ENCODE peak calls at places on chromosomes 16 and 17, in four cellular contexts. H is adrenal gland, Y is cardiac muscle cell, S is mammary epithelial cell. E is an unnamed sample. For H3K36me3, the result is how much of the 10 kb centered on the place peaks cover.

GRCh38 chr16:3149630-3150345 is 15.0 kb downstream of the ZNF213 start:
- DNase-seq in H (no peak), Y (peak), S (no peak), E (peak)

GRCh38 chr17:74632196-74632540 is 8.6 kb upstream of the CD300E start:
- DNase-seq in H (no peak), Y (no peak), S (no peak), E (no peak)

GRCh38 chr17:64171041-64171440 is 41.1 kb upstream of the ERN1 start:
- DNase-seq in H (no peak), Y (no peak), S (peak), E (no peak)

GRCh38 chr16:12182202-12182601 is 205.7 kb downstream of the SNX29 start:
- DNase-seq in H (no peak), Y (no peak), S (no peak), E (peak)

GRCh38 chr16:59252317-59252716 is 518.2 kb upstream of the GOT2 start:
- DNase-seq in H (no peak), Y (peak), S (no peak), E (no peak)

GRCh38 chr17:79619196-79619595 is 8.3 kb upstream of the RBFOX3 start:
- DNase-seq in H (peak), Y (no peak), S (no peak), E (peak)

GRCh38 chr17:35189291-35189690 is 4.9 kb downstream of the SLC35G3 start:
- DNase-seq in H (no peak), Y (no peak), S (peak), E (no peak)

GRCh38 chr16:67302882-67303434 is 23.6 kb downstream of the KCTD19 start:
- DNase-seq in H (no peak), Y (no peak), S (no peak), E (no peak)

GRCh38 chr17:3838206-3838605 is 7.8 kb downstream of the NCBP3 start:
- DNase-seq in H (no peak), Y (no peak), S (no peak), E (no peak)

GRCh38 chr17:55134486-55135157 is 130.1 kb upstream of the HLF start:
- DNase-seq in H (no peak), Y (no peak), S (peak), E (no peak)

GRCh38 chr17:2048805-2049204 is 6.1 kb upstream of the HIC1 start:
- DNase-seq in H (no peak), Y (no peak), S (no peak), E (no peak)

GRCh38 chr17:48997827-48998556 is 807 bp downstream of the IGF2BP1 start:
- DNase-seq in H (no peak), Y (no peak), S (no peak), E (peak)

GRCh38 chr16:50940275-50940854 is 198.5 kb downstream of the CYLD start:
- DNase-seq in H (no peak), Y (no peak), S (no peak), E (peak)

GRCh38 chr17:81484195-81484979 is 28.2 kb downstream of the ACTG1 start:
- DNase-seq in H (peak), Y (peak), S (peak), E (peak)

DNA sequence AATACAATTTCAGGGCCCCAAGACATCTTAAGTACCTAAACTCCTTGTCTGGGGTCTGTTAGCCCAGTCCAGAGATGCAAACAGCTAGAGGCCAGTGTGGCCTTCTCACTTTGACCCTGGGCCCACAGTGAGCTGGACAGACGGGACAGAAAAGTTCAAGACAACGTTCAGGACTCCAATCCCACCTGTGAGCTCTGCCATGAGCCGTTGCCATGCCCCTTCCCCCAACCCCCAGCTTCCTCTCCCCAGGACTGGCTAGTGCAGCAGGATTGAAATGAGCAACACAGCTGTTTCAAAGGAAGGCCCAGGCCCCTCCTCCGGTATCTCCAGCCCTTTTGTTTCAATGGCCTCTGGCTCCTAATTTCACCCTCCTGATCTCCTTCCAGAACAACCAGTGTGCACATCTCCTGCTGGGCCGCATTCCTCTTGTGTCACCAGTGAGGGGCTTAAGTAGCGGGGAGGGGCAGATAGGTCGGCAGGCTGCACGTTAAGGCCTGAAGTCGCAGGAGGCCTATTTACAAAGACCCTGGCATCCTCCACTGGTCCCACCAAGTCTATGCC is 11.3 kb downstream of the AXIN2 start:
- DNase-seq in H (no peak), Y (no peak), S (no peak), E (no peak)
- H3K4me3 ChIP-seq in H (no peak), Y (no peak), S (no peak), E (no peak)

DNA sequence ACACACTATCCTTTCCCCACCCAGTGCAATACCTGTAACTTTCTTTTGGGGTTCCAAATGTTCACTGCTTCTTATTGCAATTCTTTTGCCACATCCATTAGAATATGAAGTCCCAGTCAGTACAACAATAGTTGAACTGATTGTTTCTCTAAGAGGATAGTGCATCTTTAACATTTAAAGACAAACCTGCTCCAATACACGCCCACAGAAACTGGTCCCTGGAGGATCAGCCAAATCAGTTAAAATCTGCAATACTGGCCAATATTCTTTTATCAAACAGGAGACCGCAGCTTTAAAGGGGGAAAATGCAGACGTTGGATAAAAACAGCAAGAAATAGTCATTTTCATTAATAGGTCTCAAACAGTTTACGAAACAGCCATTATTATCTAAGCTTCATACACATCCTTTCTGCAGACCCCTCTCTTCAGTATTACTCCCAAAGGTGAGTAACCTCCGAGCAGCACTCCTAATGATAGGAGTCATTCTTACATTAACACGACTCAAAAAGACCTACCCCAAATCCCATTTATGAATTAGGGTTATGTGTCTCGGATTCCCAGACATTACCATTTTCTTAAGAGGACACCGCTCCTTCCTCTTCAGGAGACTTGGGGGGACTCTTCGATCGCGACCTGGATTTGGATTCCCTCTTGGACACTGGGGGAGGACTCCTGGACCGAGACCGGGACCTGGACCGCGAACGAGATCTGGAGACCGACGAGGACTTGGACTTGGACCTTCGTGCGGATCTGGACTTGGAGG is 1.4 kb downstream of the SRSF2 start:
- DNase-seq in H (no peak), Y (no peak), S (no peak), E (no peak)
- TF ChIP-seq CTCF in H (no peak), Y (no peak), S (no peak), E (no peak)

GRCh38 chr17:47813512-47814031 is 8.0 kb downstream of the OSBPL7 start:
- DNase-seq in H (no peak), Y (no peak), S (no peak), E (no peak)

GRCh38 chr17:47812146-47812920 is 9.3 kb downstream of the OSBPL7 start:
- DNase-seq in H (no peak), Y (no peak), S (no peak), E (no peak)

GRCh38 chr17:47811709-47812108 is 9.9 kb downstream of the OSBPL7 start:
- DNase-seq in H (no peak), Y (no peak), S (no peak), E (no peak)

GRCh38 chr17:47810901-47811635 is 10.5 kb downstream of the OSBPL7 start:
- DNase-seq in H (no peak), Y (no peak), S (no peak), E (no peak)

DNA sequence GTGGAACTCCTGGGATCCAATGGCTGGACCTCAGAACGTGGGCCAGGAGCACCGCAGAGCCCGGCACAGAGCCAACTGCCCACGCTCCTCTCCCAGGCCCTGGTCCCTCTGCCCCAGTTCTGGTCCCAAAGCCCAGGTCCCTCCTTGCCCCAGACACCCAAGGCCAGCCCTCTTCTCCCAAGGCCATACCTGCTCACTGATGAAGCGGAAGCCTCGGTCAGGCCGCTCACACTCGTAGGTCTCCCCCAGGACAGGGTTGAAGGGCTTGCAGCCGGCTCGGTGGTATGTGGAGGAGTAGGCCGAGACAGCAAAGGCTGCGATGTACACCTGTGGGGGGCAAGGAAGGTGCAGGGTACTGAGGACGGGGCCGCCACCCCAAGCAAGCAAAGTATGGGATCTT is 8.5 kb downstream of the OSBPL7 start:
- DNase-seq in H (no peak), Y (no peak), S (no peak), E (no peak)
- H3K36me3 ChIP-seq in H (under half), Y (under half), S (under half), E (half or more)

DNA sequence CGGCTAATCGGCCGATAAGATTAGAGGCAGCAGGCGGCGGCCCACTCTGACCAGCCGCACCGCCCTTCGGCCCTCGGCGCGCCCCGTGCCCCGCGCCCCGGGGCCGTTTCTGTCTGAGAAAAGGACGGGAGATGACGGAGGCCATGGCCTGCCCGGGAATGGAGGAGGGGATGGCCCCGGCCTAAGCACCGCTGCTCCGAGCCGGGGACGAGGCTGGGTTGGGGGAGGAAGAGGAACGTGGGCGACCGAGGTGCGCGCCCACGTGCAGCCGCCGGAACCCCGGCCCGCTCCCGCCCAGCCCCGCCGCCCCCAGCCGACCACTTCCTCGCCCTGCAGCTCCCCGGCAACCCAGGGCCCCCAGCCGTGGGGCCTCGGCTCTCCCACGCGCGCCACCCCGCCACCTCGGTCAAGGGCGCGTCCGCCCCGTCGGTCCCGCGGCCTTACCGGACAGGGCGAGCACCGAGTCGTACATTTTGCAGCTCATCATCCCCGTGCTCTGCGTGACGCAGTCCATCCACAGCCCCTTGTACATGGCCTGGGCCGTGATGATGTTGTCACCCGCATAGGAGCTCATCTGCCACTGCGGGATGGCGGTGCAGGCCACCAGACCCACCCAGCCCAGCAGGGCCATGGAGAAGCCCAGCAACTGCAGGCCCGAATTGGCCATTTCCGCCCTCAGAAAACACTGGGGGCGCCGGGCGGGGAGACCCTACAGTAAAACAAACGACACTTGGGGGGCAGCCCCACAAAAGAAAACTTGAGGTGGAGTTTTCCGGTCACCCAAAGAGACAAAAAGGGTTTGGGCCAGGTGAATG is 694 bp downstream of the CLDN7 start:
- DNase-seq in H (no peak), Y (no peak), S (no peak), E (no peak)
- H3K4me3 ChIP-seq in H (peak), Y (peak), S (peak), E (peak)

DNA sequence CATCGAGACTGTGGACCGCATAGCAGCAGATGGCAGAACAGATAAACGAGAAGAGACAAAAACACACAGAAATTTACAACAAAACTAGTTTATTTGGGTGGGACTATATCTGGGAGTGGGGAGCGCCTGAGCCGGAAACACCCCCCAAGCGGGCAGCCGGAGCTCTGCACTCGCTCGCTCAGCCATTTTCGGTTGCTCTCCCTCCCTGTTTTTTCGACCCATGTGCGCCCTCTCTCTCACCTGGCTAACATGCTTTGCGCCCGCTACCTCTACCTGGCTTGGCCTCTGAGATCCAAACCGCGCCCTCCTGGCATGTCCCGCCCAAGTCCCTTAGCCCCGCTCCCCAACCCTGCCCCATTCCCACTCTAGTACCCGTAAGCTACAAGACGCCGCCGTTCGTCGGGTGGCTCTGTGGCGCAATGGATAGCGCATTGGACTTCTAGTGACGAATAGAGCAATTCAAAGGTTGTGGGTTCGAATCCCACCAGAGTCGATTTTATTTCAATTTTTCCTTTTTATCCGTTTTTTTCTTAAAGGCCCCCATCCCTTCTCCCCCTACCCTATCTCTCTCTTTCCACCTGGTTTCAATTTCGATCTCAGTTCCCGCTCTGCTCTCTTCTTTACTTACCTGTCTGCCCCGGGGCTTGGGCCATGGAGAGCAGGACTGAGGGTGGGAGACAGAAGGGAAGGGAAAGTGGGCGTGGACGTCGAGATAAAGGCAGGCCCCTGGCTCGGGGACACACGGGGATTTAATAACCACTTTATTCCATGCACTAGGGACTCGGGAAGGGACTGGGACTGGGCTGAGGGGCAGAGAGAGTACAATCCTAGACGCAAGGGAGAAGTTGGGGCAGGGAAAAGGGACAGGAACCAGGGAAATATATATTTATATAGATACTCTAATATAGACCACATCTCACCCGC is 2.5 kb upstream of the ALOXE3 start:
- DNase-seq in H (peak), Y (peak), S (peak), E (peak)
- TF ChIP-seq CTCF in H (no peak), Y (peak), S (peak), E (peak)

DNA sequence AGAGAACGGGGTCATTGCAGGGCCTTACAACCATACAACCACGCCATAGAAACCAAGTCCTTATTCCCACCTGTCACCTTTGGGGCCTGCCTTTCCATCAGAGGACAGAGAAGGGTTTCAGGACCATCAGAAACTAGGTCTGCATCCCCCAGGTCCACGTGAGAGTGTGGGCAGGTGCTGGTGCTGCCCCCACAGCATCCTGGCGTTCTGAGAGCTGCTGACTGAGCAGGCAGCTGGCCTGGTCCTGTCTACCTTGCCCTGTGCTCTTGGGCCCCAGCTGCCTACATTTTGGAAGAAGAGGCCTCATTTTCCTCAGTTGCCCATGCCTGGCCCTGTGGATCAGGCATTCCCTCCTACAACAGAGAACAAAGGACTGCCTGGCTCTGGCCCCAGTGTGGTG is 21.6 kb downstream of the ZNF276 start:
- DNase-seq in H (no peak), Y (no peak), S (no peak), E (no peak)
- H3K36me3 ChIP-seq in H (under half), Y (under half), S (under half), E (half or more)

GRCh38 chr17:6627019-6627418 is 13.5 kb downstream of the KIAA0753 start:
- DNase-seq in H (no peak), Y (no peak), S (no peak), E (no peak)

GRCh38 chr17:6626616-6627015 is 13.9 kb downstream of the KIAA0753 start:
- DNase-seq in H (no peak), Y (no peak), S (no peak), E (no peak)

GRCh38 chr17:6623941-6624340 is 16.6 kb downstream of the KIAA0753 start:
- DNase-seq in H (no peak), Y (no peak), S (no peak), E (no peak)
- H3K4me3 ChIP-seq in H (no peak), Y (no peak), S (no peak), E (no peak)